ENCODE peak calls at places on chromosome 5, in four cellular contexts. X, M, P and R are unnamed samples.

GRCh38 chr5:142747034-142747433 is 23.1 kb upstream of the ARHGAP26 start:
- DNase-seq in X (no peak), M (no peak), P (no peak), R (no peak)

GRCh38 chr5:122458278-122458872 is 146.3 kb downstream of the SNCAIP start:
- DNase-seq in X (no peak), M (no peak), P (no peak), R (no peak)

GRCh38 chr5:147415663-147416062 is 94.2 kb downstream of the DPYSL3 start:
- DNase-seq in X (no peak), M (no peak), P (no peak), R (no peak)

GRCh38 chr5:144189800-144190429 is 19.2 kb downstream of the KCTD16 start:
- DNase-seq in X (no peak), M (peak; percentile 61), P (no peak), R (no peak)

GRCh38 chr5:8057764-8058163 is 188.8 kb downstream of the MTRR start:
- DNase-seq in X (no peak), M (no peak), P (no peak), R (no peak)

GRCh38 chr5:138967806-138968448 is 92.8 kb upstream of the LRRTM2 start:
- DNase-seq in X (no peak), M (no peak), P (no peak), R (no peak)

GRCh38 chr5:129460121-129460950 is at the start of gene ADAMTS19:
- DNase-seq in X (no peak), M (no peak), P (peak; percentile 39), R (no peak)

GRCh38 chr5:172403191-172403794 is 51.0 kb downstream of the SH3PXD2B start:
- DNase-seq in X (peak; percentile 94), M (no peak), P (peak; percentile 36), R (peak; percentile 67)

GRCh38 chr5:151719228-151719861 is 32.6 kb upstream of the SPARC start:
- DNase-seq in X (no peak), M (no peak), P (no peak), R (no peak)

GRCh38 chr5:54242287-54242686 is 68.1 kb downstream of the ARL15 start:
- DNase-seq in X (no peak), M (no peak), P (no peak), R (no peak)

GRCh38 chr5:53482717-53483638 is 2.5 kb downstream of the FST start:
- DNase-seq in X (peak; percentile 63), M (no peak), P (no peak), R (no peak)

GRCh38 chr5:1128977-1129724 is 17.3 kb upstream of the SLC12A7 start:
- DNase-seq in X (no peak), M (no peak), P (no peak), R (no peak)

GRCh38 chr5:125478599-125478998 is 732.2 kb upstream of the ZNF608 start:
- DNase-seq in X (no peak), M (no peak), P (no peak), R (no peak)

GRCh38 chr5:132013711-132014110 is 2.3 kb upstream of the ACSL6 start:
- DNase-seq in X (peak; percentile 42), M (no peak), P (no peak), R (peak; percentile 10)

GRCh38 chr5:93604119-93604963 is 21.3 kb downstream of the NR2F1 start:
- DNase-seq in X (peak; percentile 76), M (no peak), P (no peak), R (no peak)

GRCh38 chr5:100004969-100005368 is 530.2 kb upstream of the FAM174A start:
- DNase-seq in X (no peak), M (no peak), P (no peak), R (no peak)

GRCh38 chr5:31392061-31392460 is 139.8 kb downstream of the DROSHA start:
- DNase-seq in X (no peak), M (no peak), P (no peak), R (no peak)

GRCh38 chr5:91418158-91418557 is 35.0 kb upstream of the ARRDC3 start:
- DNase-seq in X (no peak), M (no peak), P (no peak), R (no peak)

GRCh38 chr5:180600554-180601041 is 9.3 kb upstream of the SCGB3A1 start:
- DNase-seq in X (no peak), M (no peak), P (peak; percentile 12), R (peak; percentile 35)

GRCh38 chr5:150665044-150665443 is 4.0 kb downstream of the MYOZ3 start:
- DNase-seq in X (no peak), M (no peak), P (no peak), R (peak; percentile 10)

GRCh38 chr5:137887831-137888230 is 1.4 kb upstream of the PKD2L2 start:
- DNase-seq in X (no peak), M (no peak), P (no peak), R (no peak)

GRCh38 chr5:35999547-35999946 is 8.4 kb upstream of the UGT3A1 start:
- DNase-seq in X (no peak), M (no peak), P (no peak), R (no peak)